ENCODE peak calls at places on chromosomes 2 and 18, in seven cellular contexts. F is HCT116, S is GM20000, U is HFFc6, H is neural crest cell, Q is neural progenitor cell, L is IMR-90. D is an unnamed sample.

GRCh38 chr2:128901572-128902391 is 583.1 kb upstream of the HS6ST1 start:
- DNase-seq in F (no peak), S (no peak), U (no peak), H (no peak), Q (no peak), L (no peak), D (no peak)

GRCh38 chr2:204727368-204727767 is 182.1 kb downstream of the PARD3B start:
- DNase-seq in F (no peak), S (no peak), U (no peak), H (no peak), Q (no peak), L (no peak), D (no peak)

GRCh38 chr2:12548906-12549305 is 167.8 kb upstream of the TRIB2 start:
- DNase-seq in F (no peak), S (no peak), U (no peak), H (no peak), Q (peak; percentile 19), L (no peak), D (no peak)

GRCh38 chr2:224163573-224164307 is 124.7 kb upstream of the SERPINE2 start:
- DNase-seq in F (no peak), S (no peak), U (peak; percentile 63), H (no peak), Q (no peak), L (peak; percentile 64), D (no peak)

GRCh38 chr18:67359868-67360838 is 156.4 kb downstream of the DSEL start:
- DNase-seq in F (no peak), S (no peak), U (peak; percentile 91), H (no peak), Q (no peak), L (peak; percentile 96), D (no peak)

GRCh38 chr2:143844986-143845385 is 674.9 kb downstream of the ZEB2 start:
- DNase-seq in F (no peak), S (no peak), U (no peak), H (no peak), Q (no peak), L (no peak), D (no peak)

GRCh38 chr2:234679766-234680687 is 183.1 kb upstream of the ARL4C start:
- DNase-seq in F (peak; percentile 90), S (no peak), U (peak; percentile 93), H (no peak), Q (no peak), L (peak; percentile 99), D (no peak)

GRCh38 chr18:56509656-56510055 is 128.7 kb downstream of the TXNL1 start:
- DNase-seq in F (no peak), S (no peak), U (no peak), H (no peak), Q (peak; percentile 48), L (no peak), D (no peak)

GRCh38 chr2:216539791-216540241 is 41.2 kb downstream of the RPL37A start:
- DNase-seq in F (no peak), S (peak; percentile 40), U (peak; percentile 28), H (no peak), Q (no peak), L (peak; percentile 49), D (no peak)

GRCh38 chr2:201949036-201950012 is 84.3 kb upstream of the FZD7 start:
- DNase-seq in F (no peak), S (no peak), U (no peak), H (no peak), Q (peak; percentile 48), L (peak; percentile 21), D (no peak)

GRCh38 chr2:46913471-46914381 is 1.9 kb downstream of the MCFD2 start:
- DNase-seq in F (peak; percentile 27), S (no peak), U (peak; percentile 75), H (no peak), Q (peak; percentile 23), L (peak; percentile 78), D (no peak)

GRCh38 chr2:133324150-133324561 is 244.1 kb downstream of the NCKAP5 start:
- DNase-seq in F (no peak), S (no peak), U (peak; percentile 80), H (no peak), Q (no peak), L (peak; percentile 93), D (no peak)
- TF ChIP-seq CTCF in F (no peak), S (no peak), U (no peak), H (no peak), Q (no peak), L (no peak), D (no peak)

GRCh38 chr2:171490577-171490976 is 31.7 kb upstream of the CYBRD1 start:
- DNase-seq in F (no peak), S (no peak), U (no peak), H (no peak), Q (no peak), L (no peak), D (no peak)

GRCh38 chr2:171487803-171488259 is 34.4 kb upstream of the CYBRD1 start:
- DNase-seq in F (no peak), S (no peak), U (no peak), H (no peak), Q (no peak), L (no peak), D (no peak)

GRCh38 chr2:171487201-171487600 is 35.1 kb upstream of the CYBRD1 start:
- DNase-seq in F (no peak), S (no peak), U (no peak), H (no peak), Q (no peak), L (no peak), D (no peak)

GRCh38 chr2:171492664-171493063 is 29.6 kb upstream of the CYBRD1 start:
- DNase-seq in F (no peak), S (no peak), U (no peak), H (no peak), Q (no peak), L (no peak), D (no peak)

GRCh38 chr2:171491292-171491691 is 31.0 kb upstream of the CYBRD1 start:
- DNase-seq in F (no peak), S (no peak), U (no peak), H (no peak), Q (no peak), L (peak; percentile 17), D (no peak)
- TF ChIP-seq CTCF in F (no peak), S (no peak), U (no peak), H (no peak), Q (no peak), L (no peak), D (no peak)

GRCh38 chr18:36640005-36640952 is 188.5 kb downstream of the TPGS2 start:
- DNase-seq in F (no peak), S (no peak), U (no peak), H (no peak), Q (no peak), L (peak; percentile 28), D (no peak)

GRCh38 chr18:36638224-36638623 is 190.6 kb downstream of the TPGS2 start:
- DNase-seq in F (no peak), S (peak; percentile 72), U (no peak), H (no peak), Q (no peak), L (no peak), D (no peak)

GRCh38 chr18:36648803-36649202 is 180.0 kb downstream of the TPGS2 start:
- DNase-seq in F (no peak), S (no peak), U (no peak), H (no peak), Q (no peak), L (no peak), D (no peak)

DNA sequence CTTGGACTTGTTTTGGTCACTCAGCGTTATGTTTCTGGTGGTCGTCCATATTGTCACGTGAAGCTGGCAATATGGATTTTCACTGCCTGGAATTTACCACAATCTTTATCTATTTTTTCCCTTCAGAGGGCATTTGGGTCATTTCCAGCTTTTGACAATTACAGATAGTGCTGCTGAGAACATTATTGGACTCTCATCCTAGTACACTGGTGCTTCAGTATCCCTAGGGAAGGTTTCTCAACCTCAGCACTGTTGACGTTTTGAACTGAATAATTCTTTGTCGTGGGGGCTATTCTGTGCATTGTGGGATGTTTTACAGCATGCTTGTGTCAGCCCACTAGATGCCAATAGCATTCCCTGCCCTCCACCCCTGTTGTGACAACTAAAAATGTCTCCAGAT is 185.8 kb downstream of the TPGS2 start:
- DNase-seq in F (no peak), S (no peak), U (no peak), H (no peak), Q (no peak), L (no peak), D (no peak)
- TF ChIP-seq CTCF in F (no peak), S (no peak), U (no peak), H (no peak), Q (no peak), L (no peak), D (no peak)

GRCh38 chr2:99554238-99554637 is 64.4 kb upstream of the REV1 start:
- DNase-seq in F (no peak), S (no peak), U (no peak), H (no peak), Q (peak; percentile 63), L (no peak), D (no peak)
- TF ChIP-seq CTCF in F (peak; percentile 25), S (no peak), U (no peak), H (peak; percentile 47), Q (peak; percentile 57), L (no peak), D (no peak)

DNA sequence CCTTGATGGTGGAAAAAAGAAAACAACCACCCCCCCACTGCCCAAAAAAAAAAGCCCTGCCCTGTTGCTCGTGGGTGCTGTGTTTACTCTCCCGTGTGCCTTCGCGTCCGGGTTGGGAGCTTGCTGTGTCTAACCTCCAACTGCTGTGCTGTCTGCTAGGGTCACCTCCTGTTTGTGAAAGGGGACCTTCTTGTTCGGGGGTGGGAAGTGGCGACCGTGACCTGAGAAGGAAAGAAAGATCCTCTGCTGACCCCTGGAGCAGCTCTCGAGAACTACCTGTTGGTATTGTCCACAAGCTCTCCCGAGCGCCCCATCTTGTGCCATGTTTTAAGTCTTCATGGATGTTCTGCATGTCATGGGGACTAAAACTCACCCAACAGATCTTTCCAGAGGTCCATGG is 28.0 kb downstream of the MAL start:
- DNase-seq in F (no peak), S (no peak), U (no peak), H (no peak), Q (no peak), L (no peak), D (no peak)
- TF ChIP-seq CTCF in F (peak; percentile 32), S (no peak), U (peak; percentile 26), H (no peak), Q (no peak), L (no peak), D (no peak)

DNA sequence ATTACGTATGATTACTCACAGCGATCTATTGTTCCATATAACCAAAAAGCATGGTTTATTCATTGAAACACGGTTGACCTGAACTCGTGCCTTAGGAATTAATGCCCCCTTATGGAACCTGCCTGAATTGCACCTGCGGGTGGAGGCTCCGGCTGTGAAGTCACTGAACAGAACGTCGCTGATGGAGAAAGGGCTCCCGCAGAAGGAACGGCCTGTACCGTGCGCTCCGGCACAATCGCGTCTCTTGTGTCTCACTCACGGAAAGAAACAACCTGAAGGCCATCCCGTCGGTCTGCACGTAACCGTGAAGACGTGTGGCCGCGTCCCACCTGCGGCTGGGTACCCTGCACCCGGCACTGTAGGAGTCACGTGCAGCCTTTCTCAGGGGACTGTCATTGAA is 133.1 kb downstream of the NFATC1 start:
- DNase-seq in F (peak; percentile 21), S (peak; percentile 88), U (peak; percentile 42), H (peak; percentile 86), Q (peak; percentile 82), L (peak; percentile 64), D (peak; percentile 84)
- TF ChIP-seq CTCF in F (peak; percentile 85), S (peak; percentile 76), U (peak; percentile 91), H (peak; percentile 87), Q (peak; percentile 87), L (peak; percentile 88), D (peak; percentile 90)